ENCODE peak calls at places on chromosome 18, in eight cellular contexts. U, F, E, S, C, Q, X and K are unnamed samples. For H3K4me1, the result is how much of the 10 kb centered on the place peaks cover.

GRCh38 chr18:11983592-11983991 is 2.3 kb downstream of the IMPA2 start:
- DNase-seq in X (no peak), E (peak), Q (peak), F (no peak), S (no peak), U (no peak), C (no peak), K (no peak)

GRCh38 chr18:43719264-43719795 is 442.0 kb upstream of the SYT4 start:
- DNase-seq in E (no peak), U (no peak), X (no peak), C (no peak), Q (no peak), F (no peak), S (no peak), K (peak)

GRCh38 chr18:9688036-9688741 is 19.9 kb upstream of the RAB31 start:
- DNase-seq in C (no peak), U (no peak), S (no peak), X (no peak), Q (no peak), F (peak), E (no peak), K (no peak)

GRCh38 chr18:76544511-76545350 is 49.7 kb upstream of the ZNF516 start:
- DNase-seq in F (no peak), Q (no peak), U (no peak), E (no peak), X (no peak), S (no peak), C (no peak), K (no peak)

GRCh38 chr18:5431836-5432575 is 111.8 kb downstream of the EPB41L3 start:
- DNase-seq in E (no peak), U (no peak), S (no peak), Q (no peak), C (no peak), F (no peak), X (no peak), K (no peak)

GRCh38 chr18:2978626-2979025 is 34.3 kb downstream of the LPIN2 start:
- DNase-seq in S (no peak), U (no peak), E (no peak), X (no peak), F (peak), C (no peak), Q (no peak), K (no peak)

GRCh38 chr18:63073481-63073880 is 246.1 kb downstream of the BCL2 start:
- DNase-seq in F (no peak), S (no peak), Q (no peak), U (no peak), X (no peak), C (no peak), E (no peak), K (peak)

GRCh38 chr18:13501896-13502295 is 224.5 kb downstream of the FAM210A start:
- DNase-seq in X (no peak), F (peak), Q (no peak), S (no peak), C (no peak), E (peak), U (peak), K (no peak)

GRCh38 chr18:22739789-22740188 is 193.3 kb upstream of the RBBP8 start:
- DNase-seq in E (no peak), U (no peak), C (no peak), S (no peak), Q (no peak), F (no peak), X (no peak), K (no peak)

GRCh38 chr18:61833978-61834377 is 58.8 kb downstream of the RNF152 start:
- DNase-seq in C (no peak), Q (no peak), S (no peak), U (no peak), E (no peak), F (peak), X (no peak), K (no peak)

GRCh38 chr18:3605562-3606443 is 155.8 kb downstream of the TGIF1 start:
- DNase-seq in C (no peak), Q (peak), S (no peak), X (no peak), F (peak), U (no peak), E (peak), K (peak)

GRCh38 chr18:62991959-62992358 is 276.6 kb downstream of the PHLPP1 start:
- DNase-seq in C (no peak), F (no peak), Q (no peak), E (no peak), S (no peak), U (no peak), X (no peak), K (no peak)

GRCh38 chr18:10122116-10122515 is 208.3 kb downstream of the VAPA start:
- DNase-seq in X (no peak), S (peak), F (peak), U (no peak), C (no peak), E (no peak), Q (no peak), K (no peak)

GRCh38 chr18:5571592-5571991 is 27.8 kb upstream of the EPB41L3 start:
- DNase-seq in X (no peak), F (no peak), C (no peak), E (no peak), Q (no peak), S (no peak), U (no peak), K (no peak)

GRCh38 chr18:839224-840079 is 27.4 kb upstream of the YES1 start:
- DNase-seq in C (peak), Q (peak), S (peak), E (peak), F (peak), U (peak), X (peak), K (peak)

GRCh38 chr18:11666176-11666575 is 22.9 kb upstream of the GNAL start:
- DNase-seq in Q (no peak), C (no peak), U (no peak), E (no peak), F (no peak), X (no peak), S (no peak), K (no peak)

GRCh38 chr18:44507729-44508325 is 172.9 kb upstream of the SETBP1 start:
- DNase-seq in C (peak), F (no peak), S (peak), Q (no peak), E (no peak), X (peak), U (no peak), K (no peak)

GRCh38 chr18:47632970-47633635 is 297.4 kb downstream of the SMAD2 start:
- DNase-seq in Q (no peak), S (no peak), U (no peak), C (no peak), E (no peak), F (no peak), X (no peak), K (no peak)

GRCh38 chr18:6547476-6547875 is 132.8 kb upstream of the L3MBTL4 start:
- DNase-seq in S (no peak), E (no peak), X (no peak), Q (no peak), F (no peak), C (no peak), U (no peak), K (no peak)

GRCh38 chr18:25299426-25299825 is 52.5 kb downstream of the ZNF521 start:
- DNase-seq in E (no peak), C (no peak), F (peak), X (no peak), Q (no peak), U (no peak), S (no peak), K (no peak)

GRCh38 chr18:55488473-55488872 is 99.5 kb downstream of the TCF4 start:
- DNase-seq in X (no peak), E (no peak), F (no peak), U (no peak), C (no peak), S (no peak), Q (peak), K (no peak)

GRCh38 chr18:48560491-48560890 is 21.7 kb downstream of the CTIF start:
- DNase-seq in C (no peak), E (no peak), F (no peak), S (no peak), X (no peak), U (no peak), Q (no peak), K (no peak)

GRCh38 chr18:47901624-47902362 is 28.7 kb downstream of the SMAD2 start:
- DNase-seq in C (no peak), Q (no peak), U (no peak), X (no peak), S (no peak), E (no peak), F (no peak), K (no peak)

GRCh38 chr18:2091937-2092336 is 479.4 kb downstream of the METTL4 start:
- DNase-seq in S (no peak), U (no peak), X (no peak), C (no peak), Q (no peak), F (no peak), E (no peak), K (no peak)

GRCh38 chr18:7520200-7520780 is 46.8 kb upstream of the PTPRM start:
- DNase-seq in S (no peak), X (no peak), C (no peak), U (no peak), Q (no peak), F (no peak), E (no peak), K (no peak)

GRCh38 chr18:48029296-48029986 is 99.0 kb upstream of the SMAD2 start:
- DNase-seq in X (no peak), F (no peak), E (peak), S (no peak), U (no peak), C (no peak), Q (no peak), K (no peak)

GRCh38 chr18:49431563-49431962 is 28.9 kb downstream of the DYM start:
- DNase-seq in Q (no peak), S (no peak), X (no peak), F (peak), E (no peak), C (no peak), U (no peak), K (no peak)

GRCh38 chr18:77114564-77115391 is 17.8 kb downstream of the MBP start:
- DNase-seq in E (peak), C (peak), S (no peak), Q (no peak), X (peak), U (peak), F (peak), K (peak)

GRCh38 chr18:7626922-7627440 is 59.9 kb downstream of the PTPRM start:
- DNase-seq in X (no peak), Q (no peak), U (no peak), C (no peak), S (no peak), F (peak), E (no peak), K (peak)

GRCh38 chr18:37452697-37453385 is 112.8 kb downstream of the CELF4 start:
- DNase-seq in Q (no peak), U (peak), S (no peak), X (no peak), F (peak), E (no peak), C (no peak), K (no peak)

GRCh38 chr18:49733321-49733720 is 80.0 kb downstream of the ACAA2 start:
- DNase-seq in C (no peak), Q (no peak), X (no peak), S (no peak), E (no peak), U (no peak), F (peak), K (no peak)

GRCh38 chr18:8788503-8789429 is 83.4 kb downstream of the MTCL1 start:
- DNase-seq in X (no peak), S (no peak), Q (no peak), F (no peak), C (no peak), E (no peak), U (no peak), K (no peak)

GRCh38 chr18:47263197-47263827 is 11.9 kb upstream of the SKOR2 start:
- DNase-seq in Q (peak), F (no peak), X (no peak), U (no peak), C (no peak), S (no peak), E (no peak), K (no peak)

GRCh38 chr18:27242392-27243047 is 57.4 kb upstream of the CHST9 start:
- DNase-seq in S (no peak), U (no peak), F (no peak), E (no peak), C (no peak), X (no peak), Q (no peak), K (no peak)

GRCh38 chr18:60120231-60120630 is 220.4 kb downstream of the PMAIP1 start:
- DNase-seq in C (no peak), Q (no peak), U (no peak), X (no peak), S (no peak), E (no peak), F (no peak), K (no peak)

GRCh38 chr18:53698907-53699306 is 525.6 kb downstream of the MBD2 start:
- DNase-seq in S (peak), F (peak), E (no peak), X (no peak), C (peak), Q (peak), U (no peak), K (peak)

GRCh38 chr18:70234667-70235459 is 29.4 kb upstream of the RTTN start:
- DNase-seq in S (peak), E (no peak), Q (no peak), F (peak), U (peak), X (no peak), C (no peak), K (no peak)

DNA sequence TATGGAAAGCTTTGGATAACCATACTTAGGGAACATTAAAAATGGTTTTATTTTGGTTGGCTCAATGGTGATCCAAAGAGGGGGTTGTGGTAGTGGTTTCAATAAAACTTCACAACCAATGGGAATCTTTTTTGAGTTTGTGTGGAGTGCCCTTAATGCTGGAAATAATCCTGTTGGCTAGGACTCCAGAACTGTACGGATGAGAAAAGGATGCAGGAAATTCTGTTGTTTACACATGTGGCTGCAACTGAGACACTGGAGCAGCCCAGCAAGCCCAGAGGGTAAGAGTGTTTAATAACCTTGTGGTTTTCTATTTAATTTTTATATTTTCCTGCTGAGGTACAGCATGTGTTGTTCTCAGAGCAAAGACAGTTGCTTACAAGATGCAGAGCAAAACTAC is at the start of gene CCDC102B:
- DNase-seq in F (peak), X (no peak), E (no peak), Q (no peak), S (no peak), U (no peak), C (no peak), K (no peak)
- H3K4me3 ChIP-seq in F (no peak), X (no peak), E (no peak), Q (no peak), S (no peak), U (peak), C (no peak), K (no peak)

DNA sequence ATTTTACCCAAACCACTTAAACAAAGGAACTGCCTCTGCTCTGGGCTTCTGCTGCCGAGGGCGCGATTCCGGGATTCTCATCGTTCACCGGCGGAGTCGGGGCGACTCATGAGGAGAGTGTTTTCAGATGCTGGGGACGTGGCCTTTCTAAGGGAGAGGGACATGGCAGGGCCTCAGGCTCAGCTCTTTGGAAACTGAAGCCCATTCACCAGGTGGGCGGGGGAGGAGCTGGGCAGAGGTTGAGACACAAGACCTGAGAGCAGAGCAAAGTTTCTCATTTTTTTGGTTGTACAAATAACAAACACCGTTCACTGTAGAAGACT is 29.8 kb downstream of the NFATC1 start:
- DNase-seq in X (no peak), F (no peak), Q (peak), U (no peak), E (no peak), S (no peak), C (no peak), K (no peak)
- H3K4me1 ChIP-seq in X (under half), F (under half), Q (under half), U (under half), E (under half), S (under half), C (under half), K (under half)

GRCh38 chr18:38545071-38545470 is 979.5 kb upstream of the CELF4 start:
- DNase-seq in U (no peak), F (no peak), X (no peak), Q (peak), E (no peak), C (no peak), S (peak), K (no peak)
- TF ChIP-seq CTCF in U (no peak), F (no peak), X (no peak), Q (peak), E (no peak), C (no peak), S (no peak), K (peak)

GRCh38 chr18:46250812-46251173 is 146.6 kb downstream of the HAUS1 start:
- DNase-seq in X (no peak), F (no peak), C (no peak), Q (no peak), E (no peak), S (no peak), U (no peak), K (no peak)
- H3K4me3 ChIP-seq in X (no peak), F (no peak), C (no peak), Q (no peak), E (no peak), S (no peak), U (no peak), K (no peak)

GRCh38 chr18:79794851-79795250 is 2.9 kb upstream of the KCNG2 start:
- DNase-seq in C (peak), U (no peak), Q (no peak), S (no peak), F (no peak), X (no peak), E (peak), K (no peak)
- H3K4me1 ChIP-seq in C (under half), U (under half), Q (under half), S (under half), F (under half), X (under half), E (under half), K (under half)

DNA sequence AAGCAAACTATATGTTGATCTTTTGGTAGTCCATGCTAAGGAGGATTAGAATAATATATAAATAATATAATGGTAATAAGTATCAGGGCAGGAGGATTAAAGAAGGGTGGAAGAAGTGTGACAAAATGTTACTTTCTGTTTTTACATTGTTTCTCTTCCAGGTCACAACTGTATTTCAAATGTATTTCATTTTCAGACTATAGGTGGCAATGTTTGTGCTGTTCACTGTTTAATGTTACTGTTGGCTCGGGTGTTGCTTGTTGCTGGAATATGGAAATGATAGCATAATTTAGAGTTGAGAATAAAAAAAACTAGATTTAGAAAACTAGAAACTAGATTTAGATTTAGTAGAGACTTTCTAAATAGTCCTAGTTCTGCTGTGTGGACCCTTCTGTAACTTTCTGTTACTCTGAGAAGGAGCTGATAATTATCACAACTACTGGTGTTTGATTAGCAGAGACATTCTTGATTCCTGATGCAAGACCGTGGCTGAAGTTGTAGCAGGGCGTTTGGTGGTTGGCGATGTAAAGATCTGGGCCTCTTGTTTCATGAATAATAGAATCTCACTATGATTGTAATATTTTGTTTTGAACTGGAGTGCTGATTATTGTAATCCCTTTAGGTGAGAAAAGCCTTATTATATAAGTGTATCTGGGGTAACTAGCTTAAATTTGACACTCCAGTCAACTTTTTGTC is 7.9 kb downstream of the NEDD4L start:
- DNase-seq in C (no peak), Q (no peak), X (no peak), F (no peak), E (no peak), U (no peak), S (no peak), K (no peak)
- TF ChIP-seq CTCF in C (no peak), Q (peak), X (peak), F (peak), E (no peak), U (no peak), S (peak), K (no peak)

GRCh38 chr18:67957684-67958083 is 441.2 kb upstream of the DSEL start:
- DNase-seq in U (no peak), F (no peak), X (no peak), C (no peak), Q (no peak), S (no peak), E (no peak), K (no peak)

GRCh38 chr18:67966224-67966623 is 449.7 kb upstream of the DSEL start:
- DNase-seq in U (no peak), E (no peak), X (no peak), C (no peak), Q (no peak), F (no peak), S (no peak), K (no peak)

DNA sequence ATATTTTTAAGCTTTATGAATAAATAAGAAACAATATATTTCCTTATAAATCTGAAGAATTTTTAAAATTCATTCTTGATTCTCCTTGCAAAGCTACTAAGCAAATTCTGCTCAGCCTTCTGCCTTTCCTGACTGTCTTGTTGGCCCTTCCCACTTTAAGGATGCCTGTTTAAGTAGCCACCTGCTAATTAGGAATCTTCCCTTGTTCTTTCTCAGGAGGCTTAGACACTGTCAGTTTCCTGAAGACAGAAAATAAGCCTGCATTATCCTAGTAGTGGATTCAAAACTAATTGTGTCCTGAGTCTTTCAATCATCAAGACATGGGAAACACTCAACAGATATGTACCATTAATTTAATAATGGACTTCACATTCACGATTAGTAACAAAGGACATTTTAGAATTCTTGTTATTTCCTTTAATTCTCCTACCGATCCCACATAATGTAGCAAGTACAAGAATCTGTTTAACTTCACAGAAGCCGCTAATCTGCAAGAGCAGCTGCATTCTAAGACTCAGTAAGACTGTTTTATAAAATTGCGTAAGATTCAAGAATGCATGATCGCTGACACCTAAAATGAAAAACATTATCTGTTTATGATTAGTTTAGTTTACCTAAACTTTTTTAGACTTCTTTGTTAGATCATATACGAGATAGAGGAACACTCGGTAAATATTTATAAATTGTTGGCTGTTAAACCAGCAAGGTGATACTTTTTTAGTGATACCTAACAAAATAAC is 445.4 kb upstream of the DSEL start:
- DNase-seq in F (no peak), Q (peak), U (no peak), X (no peak), E (no peak), S (no peak), C (no peak), K (no peak)
- H3K4me3 ChIP-seq in F (no peak), Q (no peak), U (no peak), X (no peak), E (no peak), S (no peak), C (no peak), K (no peak)